ENCODE peak calls at places on chromosomes 7 and 10, in five cellular contexts. F, P, H, N and L are unnamed samples.

GRCh38 chr10:62239994-62240393 is 28.6 kb downstream of the RTKN2 start:
- DNase-seq in N (no peak), F (no peak), P (no peak), H (peak), L (peak)

GRCh38 chr10:61404771-61405170 is 48.4 kb downstream of the TMEM26 start:
- DNase-seq in N (no peak), H (peak), P (no peak), F (no peak), L (peak)

GRCh38 chr10:121519901-121520500 is 78.2 kb downstream of the FGFR2 start:
- DNase-seq in F (no peak), P (no peak), H (no peak), N (no peak), L (no peak)

GRCh38 chr7:139777304-139777890 is 401 bp downstream of the HIPK2 start:
- DNase-seq in N (peak), F (no peak), P (peak), H (peak), L (peak)

GRCh38 chr7:36526720-36527548 is 137.3 kb downstream of the ANLN start:
- DNase-seq in F (no peak), P (no peak), H (peak), N (no peak), L (peak)

GRCh38 chr7:92678291-92678920 is 88.2 kb upstream of the FAM133B start:
- DNase-seq in N (no peak), H (no peak), P (no peak), F (no peak), L (no peak)

GRCh38 chr7:151386301-151387160 is 23.3 kb downstream of the WDR86 start:
- DNase-seq in P (no peak), H (no peak), F (no peak), N (no peak), L (no peak)

GRCh38 chr7:985915-986741 is 3.1 kb downstream of the CYP2W1 start:
- DNase-seq in F (no peak), N (no peak), H (peak), P (no peak), L (peak)

GRCh38 chr7:45882465-45882810 is 5.8 kb upstream of the IGFBP1 start:
- DNase-seq in F (no peak), H (no peak), P (no peak), N (no peak), L (no peak)

GRCh38 chr10:101559596-101560292 is 28.3 kb downstream of the POLL start:
- DNase-seq in N (no peak), F (no peak), P (no peak), H (no peak), L (no peak)

GRCh38 chr10:72426982-72427381 is 72.3 kb upstream of the DNAJB12 start:
- DNase-seq in P (peak), H (no peak), N (peak), F (no peak), L (no peak)

GRCh38 chr10:108388716-108389115 is 1224.2 kb upstream of the SORCS1 start:
- DNase-seq in N (no peak), F (no peak), P (no peak), H (peak), L (peak)

GRCh38 chr7:107203607-107204006 is 34.8 kb downstream of the HBP1 start:
- DNase-seq in F (no peak), H (no peak), P (no peak), N (no peak), L (no peak)

GRCh38 chr7:107196834-107197610 is 28.2 kb downstream of the HBP1 start:
- DNase-seq in F (no peak), H (no peak), P (no peak), N (no peak), L (no peak)

GRCh38 chr7:107206136-107206535 is 37.3 kb downstream of the HBP1 start:
- DNase-seq in P (no peak), N (no peak), F (no peak), H (peak), L (no peak)

GRCh38 chr7:107206706-107207105 is 37.9 kb downstream of the HBP1 start:
- DNase-seq in H (peak), F (no peak), N (no peak), P (no peak), L (no peak)

GRCh38 chr7:107201795-107202450 is 33.1 kb downstream of the HBP1 start:
- DNase-seq in N (no peak), F (no peak), H (no peak), P (peak), L (no peak)
- TF ChIP-seq CTCF in N (peak), F (peak), H (peak), P (no peak), L (peak)

GRCh38 chr10:104711167-104711765 is 70.2 kb downstream of the SORCS3 start:
- DNase-seq in N (no peak), P (no peak), H (no peak), F (no peak), L (no peak)

GRCh38 chr10:104707602-104708160 is 66.6 kb downstream of the SORCS3 start:
- DNase-seq in H (no peak), P (no peak), F (no peak), N (no peak), L (no peak)

GRCh38 chr10:104706886-104707285 is 65.8 kb downstream of the SORCS3 start:
- DNase-seq in H (no peak), P (no peak), N (no peak), F (no peak), L (no peak)
- TF ChIP-seq CTCF in H (no peak), P (no peak), N (no peak), F (no peak), L (no peak)

GRCh38 chr10:8477300-8477699 is 422.8 kb downstream of the GATA3 start:
- DNase-seq in H (no peak), P (no peak), N (no peak), F (no peak), L (no peak)

GRCh38 chr10:8468477-8468876 is 414.0 kb downstream of the GATA3 start:
- DNase-seq in N (no peak), H (no peak), P (no peak), F (no peak), L (no peak)

DNA sequence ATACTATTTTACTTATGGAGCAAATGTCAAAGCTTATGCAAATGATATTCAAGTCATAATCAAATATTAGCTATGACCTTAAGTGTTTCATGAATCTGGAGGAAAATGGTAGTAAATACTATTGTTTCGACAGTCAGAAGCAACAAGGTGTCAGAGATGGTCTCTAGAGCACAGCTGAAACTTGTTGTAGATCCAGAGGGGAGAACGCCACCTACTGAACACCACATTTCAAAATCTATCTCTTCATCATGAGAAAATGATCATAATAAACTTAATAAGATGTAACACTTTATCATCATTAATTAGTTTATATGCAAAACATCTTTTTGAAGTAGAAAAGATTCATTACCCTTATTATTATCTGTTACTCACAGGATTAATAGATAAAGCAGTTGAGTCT is 418.7 kb downstream of the GATA3 start:
- DNase-seq in H (no peak), N (no peak), F (no peak), P (no peak), L (no peak)
- TF ChIP-seq CTCF in H (no peak), N (no peak), F (no peak), P (no peak), L (no peak)

GRCh38 chr7:101035941-101036340 is 16.1 kb downstream of the MUC17 start:
- DNase-seq in F (no peak), N (no peak), H (no peak), P (no peak), L (no peak)
- TF ChIP-seq CTCF in F (no peak), N (no peak), H (no peak), P (no peak), L (no peak)

DNA sequence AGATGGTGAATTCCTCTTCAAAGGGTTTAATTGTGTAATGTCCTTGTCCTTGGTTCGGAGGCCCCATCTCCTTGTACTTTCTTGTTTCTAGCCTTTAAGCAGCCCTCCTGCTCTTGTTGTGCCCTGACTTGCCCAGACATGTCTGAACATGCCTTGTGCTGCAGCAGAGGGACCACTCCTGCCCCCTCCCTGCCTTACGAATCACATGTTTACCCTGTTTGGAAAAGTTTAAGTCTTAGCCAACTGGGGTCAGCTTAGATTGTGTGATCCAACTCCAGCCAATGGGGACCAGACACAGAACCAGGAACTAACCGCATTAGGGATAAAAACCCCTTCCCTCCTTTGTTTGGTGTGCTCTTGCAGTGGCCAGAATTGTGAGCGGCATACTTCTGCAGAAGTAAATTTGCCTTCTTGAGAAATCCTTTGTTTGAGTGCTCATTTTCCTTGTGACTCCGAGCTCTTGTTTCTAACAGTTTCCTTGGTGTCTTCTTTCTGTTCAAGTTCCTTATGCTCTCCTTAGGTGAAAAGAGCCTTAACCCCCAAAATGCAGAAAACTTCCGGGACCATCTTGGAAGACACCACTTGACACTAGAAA is 29.4 kb downstream of the CLRN3 start:
- DNase-seq in H (no peak), P (no peak), F (no peak), N (no peak), L (no peak)
- TF ChIP-seq CTCF in H (no peak), P (no peak), F (no peak), N (no peak), L (no peak)

GRCh38 chr7:51451751-51452465 is 135.3 kb upstream of the COBL start:
- DNase-seq in H (no peak), F (no peak), N (peak), P (peak), L (no peak)
- TF ChIP-seq CTCF in H (no peak), F (no peak), N (peak), P (peak), L (no peak)

GRCh38 chr7:20153567-20153966 is 63.6 kb downstream of the MACC1 start:
- DNase-seq in F (no peak), P (no peak), N (no peak), H (no peak), L (no peak)

GRCh38 chr7:20153999-20154398 is 63.2 kb downstream of the MACC1 start:
- DNase-seq in F (no peak), P (no peak), N (no peak), H (peak), L (peak)

GRCh38 chr7:20159226-20159747 is 57.9 kb downstream of the MACC1 start:
- DNase-seq in F (no peak), P (no peak), H (no peak), N (no peak), L (no peak)

GRCh38 chr7:20157456-20157855 is 59.7 kb downstream of the MACC1 start:
- DNase-seq in N (no peak), H (no peak), P (no peak), F (no peak), L (no peak)

GRCh38 chr7:20158684-20159083 is 58.5 kb downstream of the MACC1 start:
- DNase-seq in P (no peak), N (no peak), H (peak), F (no peak), L (no peak)
- TF ChIP-seq CTCF in P (no peak), N (no peak), H (peak), F (no peak), L (peak)

GRCh38 chr7:148480479-148481146 is 110.0 kb upstream of the C7orf33 start:
- DNase-seq in F (no peak), P (no peak), H (no peak), N (no peak), L (no peak)
- TF ChIP-seq CTCF in F (no peak), P (no peak), H (no peak), N (no peak), L (no peak)

GRCh38 chr10:14545827-14546226 is 215.1 kb upstream of the FRMD4A start:
- DNase-seq in H (peak), N (no peak), F (no peak), P (no peak), L (peak)

GRCh38 chr10:14548970-14549369 is 218.2 kb upstream of the FRMD4A start:
- DNase-seq in N (no peak), H (no peak), F (no peak), P (no peak), L (no peak)

GRCh38 chr10:14548474-14548873 is 217.8 kb upstream of the FRMD4A start:
- DNase-seq in N (no peak), P (no peak), H (no peak), F (no peak), L (no peak)

GRCh38 chr10:14549496-14549895 is 218.8 kb upstream of the FRMD4A start:
- DNase-seq in P (no peak), N (no peak), F (no peak), H (no peak), L (no peak)

GRCh38 chr10:14547826-14548225 is 217.1 kb upstream of the FRMD4A start:
- DNase-seq in P (peak), F (no peak), H (no peak), N (no peak), L (no peak)
- TF ChIP-seq CTCF in P (peak), F (no peak), H (peak), N (peak), L (no peak)

GRCh38 chr7:143299840-143300239 is 11.7 kb downstream of the CASP2 start:
- DNase-seq in N (peak), P (peak), H (no peak), F (no peak), L (no peak)
- TF ChIP-seq CTCF in N (peak), P (peak), H (peak), F (peak), L (peak)